ENCODE peak calls at places on chromosomes 3 and 15, in five cellular contexts. H is HEK293T; C is NCI-H1105 treated with DMSO at 0.1 percent for 48 hours; R is stimulated activated CD4-positive, alpha-beta T cell treated with anti-CD3 and anti-CD28 coated beads, Interleukin-1b, Interleukin-23, amount 100 ng/mL, for 1 hour; K is H9. F is an unnamed sample.
A peak's percentile ranks its signal among the peaks of the same experiment; 100 is the strongest.

GRCh38 chr3:53718462-53718861 is 127.8 kb downstream of the CHDH start:
- DNase-seq in K (peak; percentile 52), C (no peak), R (no peak), H (no peak), F (no peak)

GRCh38 chr3:114478806-114479205 is 185.0 kb downstream of the TIGIT start:
- DNase-seq in C (no peak), H (no peak), K (no peak), R (no peak), F (no peak)

GRCh38 chr15:24955549-24955929 is 752 bp downstream of the SNRPN start:
- DNase-seq in H (no peak), K (no peak), R (no peak), C (no peak), F (no peak)

GRCh38 chr3:176780766-176781165 is 416.5 kb downstream of the TBL1XR1 start:
- DNase-seq in K (no peak), H (no peak), R (no peak), C (no peak), F (no peak)

GRCh38 chr3:10465161-10465560 is 40.2 kb downstream of the ATP2B2 start:
- DNase-seq in R (no peak), H (no peak), K (no peak), C (no peak), F (no peak)

GRCh38 chr3:144801890-144802289 is 830.3 kb downstream of the DIPK2A start:
- DNase-seq in K (no peak), R (no peak), H (no peak), C (no peak), F (no peak)

GRCh38 chr3:50615190-50615589 is 1.8 kb upstream of the MAPKAPK3 start:
- DNase-seq in R (no peak), H (no peak), K (no peak), C (no peak), F (no peak)

GRCh38 chr3:183272792-183273191 is 19.7 kb downstream of the B3GNT5 start:
- DNase-seq in R (no peak), K (no peak), H (no peak), C (no peak), F (no peak)

GRCh38 chr3:126127904-126128303 is 44.0 kb upstream of the SLC41A3 start:
- DNase-seq in R (no peak), K (peak; percentile 20), C (no peak), H (no peak), F (no peak)

GRCh38 chr3:101902041-101902440 is 52.7 kb downstream of the NFKBIZ start:
- DNase-seq in R (no peak), K (no peak), H (no peak), C (no peak), F (no peak)

GRCh38 chr3:57923101-57923500 is 85.1 kb upstream of the FLNB start:
- DNase-seq in H (no peak), C (no peak), R (no peak), K (no peak), F (peak; percentile 5)

GRCh38 chr15:101242160-101242998 is 9.5 kb downstream of the CHSY1 start:
- DNase-seq in K (no peak), C (peak; percentile 46), H (no peak), R (no peak), F (no peak)

GRCh38 chr3:171873561-171873960 is 30.4 kb downstream of the TMEM212 start:
- DNase-seq in R (no peak), K (no peak), C (no peak), H (no peak), F (no peak)

GRCh38 chr15:66039117-66039860 is 170.0 kb downstream of the RAB11A start:
- DNase-seq in R (no peak), H (no peak), K (peak; percentile 59), C (no peak), F (no peak)

GRCh38 chr3:183430325-183430957 is 2.0 kb upstream of the MCF2L2 start:
- DNase-seq in C (peak; percentile 27), K (no peak), H (no peak), R (no peak), F (no peak)

GRCh38 chr3:34008191-34008590 is 209.8 kb downstream of the PDCD6IP start:
- DNase-seq in R (no peak), H (no peak), C (no peak), K (peak; percentile 39), F (no peak)

GRCh38 chr3:149473314-149473990 is 1.0 kb upstream of the TM4SF4 start:
- DNase-seq in H (no peak), K (no peak), C (no peak), R (no peak), F (no peak)

F was measured in NCI-H345.